ENCODE peak calls at places on chromosome 3, in seven cellular contexts. One of them, this sample, is unnamed.

GRCh38 chr3:137946341-137946973 is 63.5 kb upstream of the CLDN18 start:
- DNase-seq in A549: peak
- DNase-seq in germinal center: peak
- DNase-seq in ELF-1: peak
- DNase-seq in left cardiac atrium: peak
- DNase-seq in fibroblast of pulmonary artery: peak
- DNase-seq in BE2C: peak
- DNase-seq in this sample: no peak

GRCh38 chr3:65170357-65171090 is 482.7 kb upstream of the ADAMTS9 start:
- DNase-seq in A549: no peak
- DNase-seq in germinal center: no peak
- DNase-seq in ELF-1: peak
- DNase-seq in left cardiac atrium: peak
- DNase-seq in fibroblast of pulmonary artery: peak
- DNase-seq in BE2C: peak
- DNase-seq in this sample: no peak

GRCh38 chr3:99911433-99911832 is 93.8 kb downstream of the CMSS1 start:
- DNase-seq in A549: no peak
- DNase-seq in germinal center: no peak
- DNase-seq in ELF-1: no peak
- DNase-seq in left cardiac atrium: no peak
- DNase-seq in fibroblast of pulmonary artery: no peak
- DNase-seq in BE2C: peak
- DNase-seq in this sample: no peak

GRCh38 chr3:89164774-89165173 is 57.4 kb downstream of the EPHA3 start:
- DNase-seq in A549: no peak
- DNase-seq in germinal center: no peak
- DNase-seq in ELF-1: no peak
- DNase-seq in left cardiac atrium: no peak
- DNase-seq in fibroblast of pulmonary artery: no peak
- DNase-seq in BE2C: no peak
- DNase-seq in this sample: no peak

GRCh38 chr3:94961423-94962100 is 898.7 kb downstream of the NSUN3 start:
- DNase-seq in A549: no peak
- DNase-seq in germinal center: no peak
- DNase-seq in ELF-1: no peak
- DNase-seq in left cardiac atrium: no peak
- DNase-seq in fibroblast of pulmonary artery: no peak
- DNase-seq in BE2C: no peak
- DNase-seq in this sample: no peak

GRCh38 chr3:196179380-196180308 is 31.6 kb downstream of the ZDHHC19 start:
- DNase-seq in A549: no peak
- DNase-seq in germinal center: peak
- DNase-seq in ELF-1: peak
- DNase-seq in left cardiac atrium: no peak
- DNase-seq in fibroblast of pulmonary artery: peak
- DNase-seq in BE2C: no peak
- DNase-seq in this sample: peak

GRCh38 chr3:138220788-138221187 is 33.7 kb downstream of the ARMC8 start:
- DNase-seq in A549: no peak
- DNase-seq in germinal center: no peak
- DNase-seq in ELF-1: no peak
- DNase-seq in left cardiac atrium: no peak
- DNase-seq in fibroblast of pulmonary artery: no peak
- DNase-seq in BE2C: no peak
- DNase-seq in this sample: no peak

GRCh38 chr3:110533089-110533488 is 538.5 kb upstream of the NECTIN3 start:
- DNase-seq in A549: no peak
- DNase-seq in germinal center: no peak
- DNase-seq in ELF-1: no peak
- DNase-seq in left cardiac atrium: no peak
- DNase-seq in fibroblast of pulmonary artery: no peak
- DNase-seq in BE2C: no peak
- DNase-seq in this sample: no peak

GRCh38 chr3:23865595-23866396 is 51.0 kb downstream of the NKIRAS1 start:
- DNase-seq in A549: no peak
- DNase-seq in germinal center: no peak
- DNase-seq in ELF-1: peak
- DNase-seq in left cardiac atrium: no peak
- DNase-seq in fibroblast of pulmonary artery: peak
- DNase-seq in BE2C: no peak
- DNase-seq in this sample: peak

GRCh38 chr3:191296041-191296541 is 33.1 kb upstream of the CCDC50 start:
- DNase-seq in A549: no peak
- DNase-seq in germinal center: peak
- DNase-seq in ELF-1: no peak
- DNase-seq in left cardiac atrium: no peak
- DNase-seq in fibroblast of pulmonary artery: no peak
- DNase-seq in BE2C: no peak
- DNase-seq in this sample: no peak

GRCh38 chr3:143676021-143676420 is 172.2 kb downstream of the SLC9A9 start:
- DNase-seq in A549: no peak
- DNase-seq in germinal center: no peak
- DNase-seq in ELF-1: no peak
- DNase-seq in left cardiac atrium: no peak
- DNase-seq in fibroblast of pulmonary artery: no peak
- DNase-seq in BE2C: no peak
- DNase-seq in this sample: no peak

GRCh38 chr3:58560771-58561311 is 16.4 kb downstream of the FAM107A start:
- DNase-seq in A549: peak
- DNase-seq in germinal center: no peak
- DNase-seq in ELF-1: peak
- DNase-seq in left cardiac atrium: no peak
- DNase-seq in fibroblast of pulmonary artery: peak
- DNase-seq in BE2C: no peak
- DNase-seq in this sample: no peak

GRCh38 chr3:98778852-98779379 is 15.8 kb downstream of the ST3GAL6 start:
- DNase-seq in A549: no peak
- DNase-seq in germinal center: no peak
- DNase-seq in ELF-1: no peak
- DNase-seq in left cardiac atrium: no peak
- DNase-seq in fibroblast of pulmonary artery: peak
- DNase-seq in BE2C: no peak
- DNase-seq in this sample: no peak

GRCh38 chr3:103517013-103517412 is 1082.2 kb downstream of the ZPLD1 start:
- DNase-seq in A549: no peak
- DNase-seq in germinal center: no peak
- DNase-seq in ELF-1: no peak
- DNase-seq in left cardiac atrium: no peak
- DNase-seq in fibroblast of pulmonary artery: no peak
- DNase-seq in BE2C: no peak
- DNase-seq in this sample: no peak

GRCh38 chr3:124557433-124558232 is 172.6 kb upstream of the UMPS start:
- DNase-seq in A549: no peak
- DNase-seq in germinal center: no peak
- DNase-seq in ELF-1: no peak
- DNase-seq in left cardiac atrium: no peak
- DNase-seq in fibroblast of pulmonary artery: peak
- DNase-seq in BE2C: peak
- DNase-seq in this sample: no peak

GRCh38 chr3:10798600-10799367 is 17.2 kb upstream of the SLC6A11 start:
- DNase-seq in A549: no peak
- DNase-seq in germinal center: no peak
- DNase-seq in ELF-1: no peak
- DNase-seq in left cardiac atrium: no peak
- DNase-seq in fibroblast of pulmonary artery: no peak
- DNase-seq in BE2C: no peak
- DNase-seq in this sample: no peak

GRCh38 chr3:11832964-11833621 is 13.6 kb downstream of the TAMM41 start:
- DNase-seq in A549: no peak
- DNase-seq in germinal center: no peak
- DNase-seq in ELF-1: no peak
- DNase-seq in left cardiac atrium: no peak
- DNase-seq in fibroblast of pulmonary artery: peak
- DNase-seq in BE2C: no peak
- DNase-seq in this sample: no peak

GRCh38 chr3:97960561-97961275 is 11.5 kb downstream of the RIOX2 start:
- DNase-seq in A549: no peak
- DNase-seq in germinal center: no peak
- DNase-seq in ELF-1: no peak
- DNase-seq in left cardiac atrium: no peak
- DNase-seq in fibroblast of pulmonary artery: no peak
- DNase-seq in BE2C: no peak
- DNase-seq in this sample: no peak